ENCODE peak calls at places on chromosome 3, in nine cellular contexts. C, P, N, J, Q, I, E, S and B are unnamed samples.

GRCh38 chr3:43161684-43162512 is 56.0 kb upstream of the POMGNT2 start:
- DNase-seq in C (peak; percentile 62), N (peak; percentile 56), E (no peak), S (peak; percentile 73), P (peak; percentile 70), J (peak; percentile 77), Q (peak; percentile 70), I (peak; percentile 47), B (no peak)

GRCh38 chr3:125028657-125029056 is 27.1 kb downstream of the HEG1 start:
- DNase-seq in E (no peak), S (no peak), N (no peak), I (no peak), J (no peak), Q (no peak), C (no peak), P (no peak), B (no peak)

GRCh38 chr3:42071720-42072582 is 19.2 kb upstream of the TRAK1 start:
- DNase-seq in I (peak; percentile 64), J (peak; percentile 97), E (no peak), N (peak; percentile 68), C (peak; percentile 74), Q (peak; percentile 85), P (peak; percentile 80), S (peak; percentile 69), B (no peak)

GRCh38 chr3:44913868-44914468 is 39.6 kb downstream of the TGM4 start:
- DNase-seq in P (peak; percentile 79), Q (peak; percentile 69), C (peak; percentile 89), E (peak; percentile 46), I (peak; percentile 74), N (peak; percentile 84), S (peak; percentile 87), J (peak; percentile 87), B (peak; percentile 40)

GRCh38 chr3:11238057-11238456 is 34.1 kb upstream of the ATG7 start:
- DNase-seq in P (peak; percentile 91), I (no peak), Q (no peak), S (no peak), E (peak; percentile 91), C (no peak), N (peak; percentile 23), J (peak; percentile 89), B (peak; percentile 13)

GRCh38 chr3:171407746-171408145 is 52.5 kb downstream of the TNIK start:
- DNase-seq in J (peak; percentile 87), E (peak; percentile 44), N (no peak), P (peak; percentile 80), Q (no peak), C (no peak), I (no peak), S (no peak), B (no peak)

GRCh38 chr3:165835431-165835830 is 1.8 kb downstream of the BCHE start:
- DNase-seq in C (no peak), P (no peak), I (no peak), Q (no peak), S (no peak), N (no peak), E (no peak), J (no peak), B (no peak)

GRCh38 chr3:63351159-63352007 is 73.3 kb downstream of the SYNPR start:
- DNase-seq in Q (peak; percentile 66), S (peak; percentile 80), C (peak; percentile 88), P (peak; percentile 80), I (peak; percentile 49), E (no peak), J (peak; percentile 77), N (peak; percentile 79), B (peak; percentile 47)

GRCh38 chr3:43584043-43584826 is 37.6 kb downstream of the ANO10 start:
- DNase-seq in C (no peak), P (peak; percentile 7), N (no peak), S (no peak), Q (no peak), I (no peak), J (no peak), E (no peak), B (no peak)

GRCh38 chr3:11509175-11510000 is 134.3 kb downstream of the VGLL4 start:
- DNase-seq in P (peak; percentile 93), S (no peak), I (peak; percentile 81), J (peak; percentile 58), C (peak; percentile 57), Q (no peak), E (no peak), N (peak; percentile 88), B (no peak)

GRCh38 chr3:73073091-73073707 is 11.7 kb downstream of the EBLN2 start:
- DNase-seq in P (no peak), C (no peak), I (no peak), J (no peak), N (no peak), S (no peak), Q (no peak), E (no peak), B (no peak)

GRCh38 chr3:117600666-117601065 is 891.1 kb downstream of the TUSC7 start:
- DNase-seq in N (no peak), I (no peak), C (no peak), Q (no peak), J (no peak), P (peak; percentile 3), E (no peak), S (no peak), B (no peak)

DNA sequence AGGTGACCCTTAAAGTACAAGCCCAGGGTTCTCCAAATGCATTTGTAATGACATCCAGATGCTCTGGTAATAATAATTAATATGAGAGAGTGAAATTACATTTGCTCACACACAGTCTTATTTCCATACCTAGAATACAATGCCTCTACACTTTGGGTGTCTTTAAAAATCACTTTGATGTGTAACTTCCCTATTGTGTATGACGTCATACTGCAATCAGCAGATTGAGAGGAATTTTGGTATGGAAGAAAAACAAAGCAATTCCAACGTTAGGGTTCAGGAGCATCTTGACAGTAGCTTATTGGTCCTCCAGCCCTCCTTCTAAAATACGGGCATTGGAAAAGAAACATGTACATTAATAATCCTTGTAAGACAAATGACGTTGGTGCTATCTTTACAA is 670.6 kb upstream of the ZNF385D start:
- DNase-seq in N (no peak), I (no peak), P (no peak), E (no peak), S (no peak), J (no peak), Q (no peak), C (no peak), B (no peak)
- H3K9me2 ChIP-seq in N (no peaks in the 10 kb centered on the region), I (no peaks in the 10 kb centered on the region), P (no peaks in the 10 kb centered on the region), E (no peaks in the 10 kb centered on the region), S (no peaks in the 10 kb centered on the region), J (no peaks in the 10 kb centered on the region), Q (no peaks in the 10 kb centered on the region), C (peaks cover 7% of the 10 kb centered on the region), B (no peaks in the 10 kb centered on the region)

DNA sequence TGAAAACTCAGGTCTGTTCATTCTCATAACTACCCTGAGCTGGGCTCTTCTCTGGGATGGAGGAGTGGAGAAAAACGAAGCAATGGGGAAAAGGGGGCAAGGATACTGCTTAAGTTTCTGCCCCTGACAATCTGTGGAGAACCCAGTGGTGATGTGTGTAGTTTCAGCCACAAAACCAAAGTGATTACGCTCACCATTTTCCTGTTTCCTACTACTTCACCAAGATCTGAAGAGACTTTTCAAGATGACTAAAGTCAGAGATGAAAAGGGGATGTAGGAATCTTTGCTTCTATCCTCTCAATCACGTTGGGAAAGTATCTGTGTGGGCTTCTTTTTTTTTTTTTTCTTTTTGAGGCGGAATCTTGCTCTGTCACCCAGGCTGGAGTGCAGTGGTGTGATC is 8.3 kb upstream of the UBE2E1 start:
- DNase-seq in J (no peak), I (no peak), S (no peak), P (no peak), C (no peak), Q (peak; percentile 56), N (no peak), E (no peak), B (no peak)
- H3K27me3 ChIP-seq in J (no peaks in the 10 kb centered on the region), I (no peaks in the 10 kb centered on the region), S (no peaks in the 10 kb centered on the region), P (no peaks in the 10 kb centered on the region), C (no peaks in the 10 kb centered on the region), Q (no peaks in the 10 kb centered on the region), N (no peaks in the 10 kb centered on the region), E (no peaks in the 10 kb centered on the region), B (no peaks in the 10 kb centered on the region)

DNA sequence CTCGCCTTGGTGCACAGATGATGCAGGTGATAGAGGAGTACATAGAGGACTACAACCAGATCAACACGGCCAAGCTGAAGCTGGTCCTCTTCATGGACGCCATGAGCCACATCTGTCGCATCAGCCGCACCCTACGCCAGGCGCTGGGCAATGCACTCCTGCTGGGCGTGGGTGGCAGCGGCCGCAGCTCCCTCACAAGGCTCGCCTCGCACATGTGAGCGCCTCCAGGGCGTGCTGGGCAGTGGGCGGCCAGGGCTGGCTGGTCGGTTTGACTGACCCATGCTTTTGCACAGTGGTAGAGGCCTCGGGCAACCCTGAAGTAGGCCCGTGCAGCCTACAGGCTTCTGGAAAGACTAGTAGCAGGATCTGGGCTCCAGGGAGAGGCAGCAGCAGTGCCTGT is 63.3 kb downstream of the SEMA3G start:
- DNase-seq in I (no peak), E (no peak), P (no peak), C (no peak), N (no peak), J (no peak), Q (no peak), S (no peak), B (no peak)
- H3K9me2 ChIP-seq in I (no peaks in the 10 kb centered on the region), E (no peaks in the 10 kb centered on the region), P (no peaks in the 10 kb centered on the region), C (no peaks in the 10 kb centered on the region), N (no peaks in the 10 kb centered on the region), J (no peaks in the 10 kb centered on the region), Q (no peaks in the 10 kb centered on the region), S (no peaks in the 10 kb centered on the region), B (no peaks in the 10 kb centered on the region)

GRCh38 chr3:13287833-13288232 is 132.3 kb downstream of the NUP210 start:
- DNase-seq in E (no peak), J (no peak), Q (no peak), S (peak; percentile 65), I (no peak), C (no peak), N (no peak), P (no peak), B (no peak)
- H3K27me3 ChIP-seq in E (no peaks in the 10 kb centered on the region), J (no peaks in the 10 kb centered on the region), Q (no peaks in the 10 kb centered on the region), S (no peaks in the 10 kb centered on the region), I (peaks cover 10% of the 10 kb centered on the region), C (peaks cover 14% of the 10 kb centered on the region), N (peaks cover 15% of the 10 kb centered on the region), P (peaks cover 30% of the 10 kb centered on the region), B (no peaks in the 10 kb centered on the region)

GRCh38 chr3:160103397-160103796 is 114.8 kb downstream of the IL12A start:
- DNase-seq in E (no peak), S (no peak), J (no peak), Q (no peak), P (no peak), I (no peak), C (no peak), N (no peak), B (no peak)
- H3K9me2 ChIP-seq in E (no peaks in the 10 kb centered on the region), S (no peaks in the 10 kb centered on the region), J (no peaks in the 10 kb centered on the region), Q (no peaks in the 10 kb centered on the region), P (no peaks in the 10 kb centered on the region), I (no peaks in the 10 kb centered on the region), C (peaks cover 3% of the 10 kb centered on the region), N (no peaks in the 10 kb centered on the region), B (no peaks in the 10 kb centered on the region)

GRCh38 chr3:150722267-150722666 is 18.5 kb upstream of the ERICH6 start:
- DNase-seq in P (no peak), S (no peak), I (no peak), E (no peak), Q (no peak), C (no peak), J (no peak), N (no peak), B (no peak)
- H3K27me3 ChIP-seq in P (no peaks in the 10 kb centered on the region), S (no peaks in the 10 kb centered on the region), I (no peaks in the 10 kb centered on the region), E (no peaks in the 10 kb centered on the region), Q (no peaks in the 10 kb centered on the region), C (no peaks in the 10 kb centered on the region), J (no peaks in the 10 kb centered on the region), N (no peaks in the 10 kb centered on the region), B (no peaks in the 10 kb centered on the region)